ENCODE peak calls at places on chromosomes 3 and 15, in five cellular contexts. U is fibroblast of lung, J is glutamatergic neuron, R is RWPE1, H is sigmoid colon. M is an unnamed sample.

GRCh38 chr15:101167791-101168462 is 83.9 kb downstream of the CHSY1 start:
- DNase-seq in H (peak; percentile 79), U (peak; percentile 86), R (peak; percentile 87), J (no peak), M (no peak)

GRCh38 chr3:145900056-145900829 is 260.7 kb downstream of the PLOD2 start:
- DNase-seq in J (peak; percentile 42), H (no peak), U (no peak), R (no peak), M (no peak)

GRCh38 chr3:24958910-24959447 is 464.3 kb upstream of the THRB start:
- DNase-seq in U (no peak), H (no peak), R (no peak), J (no peak), M (no peak)

GRCh38 chr3:109874900-109875735 is 537.8 kb upstream of the DPPA4 start:
- DNase-seq in R (peak; percentile 22), J (no peak), U (no peak), H (no peak), M (no peak)

GRCh38 chr15:49406352-49407118 is 16.5 kb upstream of the FGF7 start:
- DNase-seq in H (peak; percentile 58), U (no peak), R (no peak), J (no peak), M (no peak)

GRCh38 chr3:126124148-126124868 is 40.4 kb upstream of the SLC41A3 start:
- DNase-seq in U (no peak), H (peak; percentile 42), R (no peak), J (no peak), M (peak; percentile 4)

GRCh38 chr15:31136016-31136415 is 34.5 kb upstream of the TRPM1 start:
- DNase-seq in R (no peak), U (no peak), J (no peak), H (no peak), M (peak; percentile 15)

GRCh38 chr3:26118165-26118564 is 328.3 kb downstream of the OXSM start:
- DNase-seq in U (no peak), J (no peak), H (no peak), R (no peak), M (peak; percentile 18)

DNA sequence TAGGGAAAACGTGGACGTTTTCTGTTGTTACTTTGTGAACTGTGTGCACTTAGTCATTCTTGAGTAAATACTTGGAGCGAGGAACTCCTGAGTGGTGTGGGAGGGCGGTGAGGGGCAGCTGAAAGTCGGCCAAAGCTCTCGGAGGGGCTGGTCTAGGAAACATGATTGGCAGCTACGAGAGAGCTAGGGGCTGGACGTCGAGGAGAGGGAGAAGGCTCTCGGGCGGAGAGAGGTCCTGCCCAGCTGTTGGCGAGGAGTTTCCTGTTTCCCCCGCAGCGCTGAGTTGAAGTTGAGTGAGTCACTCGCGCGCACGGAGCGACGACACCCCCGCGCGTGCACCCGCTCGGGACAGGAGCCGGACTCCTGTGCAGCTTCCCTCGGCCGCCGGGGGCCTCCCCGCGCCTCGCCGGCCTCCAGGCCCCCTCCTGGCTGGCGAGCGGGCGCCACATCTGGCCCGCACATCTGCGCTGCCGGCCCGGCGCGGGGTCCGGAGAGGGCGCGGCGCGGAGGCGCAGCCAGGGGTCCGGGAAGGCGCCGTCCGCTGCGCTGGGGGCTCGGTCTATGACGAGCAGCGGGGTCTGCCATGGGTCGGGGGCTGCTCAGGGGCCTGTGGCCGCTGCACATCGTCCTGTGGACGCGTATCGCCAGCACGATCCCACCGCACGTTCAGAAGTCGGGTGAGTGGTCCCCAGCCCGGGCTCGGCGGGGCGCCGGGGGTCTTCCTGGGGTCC is at the start of gene TGFBR2:
- DNase-seq in U (peak; percentile 99), R (peak; percentile 91), J (peak; percentile 54), H (peak; percentile 99), M (peak; percentile 38)
- TF ChIP-seq CTCF in U (no peak), R (peak; percentile 31), J (no peak), H (no peak), M (peak; percentile 1)

GRCh38 chr15:40441736-40442531 is 1.2 kb downstream of the BAHD1 start:
- DNase-seq in U (no peak), R (no peak), H (no peak), J (peak; percentile 65), M (peak; percentile 39)

GRCh38 chr15:40443255-40443654 is 2.5 kb downstream of the BAHD1 start:
- DNase-seq in H (no peak), U (no peak), J (no peak), R (no peak), M (no peak)

GRCh38 chr15:40439461-40440299 is 1.1 kb upstream of the BAHD1 start:
- DNase-seq in R (no peak), J (peak; percentile 50), H (no peak), U (no peak), M (peak; percentile 50)

GRCh38 chr15:40440300-40441011 is at the start of gene BAHD1:
- DNase-seq in H (peak; percentile 98), J (peak; percentile 99), U (peak; percentile 93), R (peak; percentile 100), M (peak; percentile 99)

DNA sequence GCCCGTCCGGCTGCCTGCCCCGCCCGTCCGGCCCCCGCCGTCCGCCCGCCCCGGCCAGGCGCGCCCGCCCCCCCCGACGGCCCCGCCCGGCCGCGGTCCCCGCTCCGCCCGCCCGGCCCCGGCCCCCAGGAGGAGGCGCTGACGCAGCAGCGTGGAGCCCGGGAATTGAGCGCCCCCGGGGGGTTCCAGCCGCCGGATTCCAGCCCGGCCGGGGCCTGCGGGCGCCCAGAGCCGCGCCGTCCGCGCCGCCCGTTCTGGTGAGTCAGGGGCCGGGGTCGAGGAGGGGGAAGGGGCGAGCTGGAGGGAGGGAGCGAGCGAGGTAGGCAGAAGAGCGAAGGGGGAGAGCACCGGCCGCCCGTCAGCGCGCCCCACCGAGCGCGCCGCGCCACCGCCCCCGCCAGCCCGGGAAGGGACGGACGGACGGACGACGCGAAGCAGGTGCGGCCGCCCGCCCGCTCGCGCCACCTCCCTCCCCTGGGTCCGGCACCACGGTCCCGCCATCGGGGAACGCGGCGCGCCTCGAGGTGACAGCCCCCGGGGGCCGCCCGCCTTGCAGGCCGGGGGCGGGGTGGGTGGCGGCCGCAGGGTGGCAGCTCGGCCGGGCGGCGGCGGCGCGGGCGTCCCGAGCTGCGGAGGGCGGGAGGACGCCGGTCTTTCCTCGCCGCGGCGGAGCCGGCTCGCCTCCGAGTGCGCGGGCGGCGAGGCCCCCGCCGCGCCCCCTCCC is 421 bp downstream of the BAHD1 start:
- DNase-seq in H (no peak), J (peak; percentile 77), R (no peak), U (no peak), M (no peak)
- TF ChIP-seq CTCF in H (no peak), J (no peak), R (peak; percentile 65), U (no peak), M (no peak)

GRCh38 chr3:162492446-162493081 is 996.0 kb downstream of the OTOL1 start:
- DNase-seq in R (peak; percentile 1), H (no peak), J (no peak), U (peak; percentile 34), M (no peak)

GRCh38 chr3:162491957-162492356 is 995.3 kb downstream of the OTOL1 start:
- DNase-seq in U (peak; percentile 23), R (no peak), J (no peak), H (no peak), M (no peak)

GRCh38 chr3:162487138-162487537 is 990.5 kb downstream of the OTOL1 start:
- DNase-seq in H (no peak), J (no peak), U (no peak), R (no peak), M (no peak)

DNA sequence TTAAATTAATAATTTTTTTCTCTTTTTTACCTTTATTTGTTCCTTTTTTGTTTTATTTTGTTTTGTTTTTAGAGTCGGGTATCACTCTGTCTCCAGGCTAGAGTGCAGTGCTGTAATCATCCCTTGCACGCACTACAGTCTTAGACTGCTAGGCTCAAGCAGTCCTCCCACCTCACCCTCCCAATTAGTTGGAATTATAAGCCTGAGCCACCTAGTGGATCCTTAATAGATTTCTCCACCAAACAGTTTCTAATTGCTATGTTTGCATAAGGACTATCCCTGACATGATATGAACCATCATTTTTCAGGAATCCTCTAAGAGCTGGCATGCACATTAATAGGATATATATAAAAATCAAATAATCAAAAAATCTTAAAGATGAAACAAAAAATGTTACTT is 993.2 kb downstream of the OTOL1 start:
- DNase-seq in J (no peak), R (no peak), U (no peak), H (no peak), M (no peak)
- TF ChIP-seq CTCF in J (no peak), R (no peak), U (no peak), H (no peak), M (no peak)

DNA sequence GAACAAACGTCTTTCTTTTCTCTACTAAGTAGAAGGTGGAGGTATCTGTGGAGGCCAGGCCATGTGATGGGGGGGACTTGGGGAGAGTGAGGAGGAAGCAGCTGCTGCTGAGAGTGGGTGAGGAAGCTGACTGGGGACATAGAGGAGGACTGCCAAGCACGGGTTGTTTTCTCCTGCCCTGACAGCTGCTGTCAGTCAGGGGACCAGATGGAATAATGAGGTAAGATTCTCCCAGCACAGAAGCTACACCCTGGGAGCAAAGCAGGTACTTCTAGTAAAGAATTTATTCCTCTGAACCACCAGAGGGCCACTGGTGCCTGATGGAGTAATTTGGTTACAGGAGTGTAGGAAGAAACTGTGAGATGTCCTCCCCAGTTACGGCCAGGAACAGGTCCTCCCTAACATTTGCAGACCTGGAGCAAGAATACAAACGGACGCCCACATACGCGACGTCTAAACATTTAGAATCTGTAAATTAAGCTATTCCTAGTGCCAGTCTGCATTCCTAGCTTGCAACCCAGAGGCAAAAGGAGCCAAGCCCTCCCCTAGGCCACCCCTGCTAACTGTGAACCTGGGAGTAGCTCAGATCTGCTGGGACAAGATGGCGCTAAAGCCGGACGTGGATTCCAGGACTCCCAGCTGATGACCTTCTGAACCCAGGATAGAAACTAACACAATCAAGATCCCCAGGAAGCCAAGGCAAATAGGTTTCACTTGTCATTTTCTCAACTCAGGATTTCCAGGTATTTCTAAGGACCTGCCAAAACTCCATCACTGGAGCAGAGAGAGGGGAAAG is 14.8 kb downstream of the CRYGS start:
- DNase-seq in J (no peak), R (no peak), U (no peak), H (no peak), M (peak; percentile 36)
- TF ChIP-seq CTCF in J (peak; percentile 19), R (no peak), U (no peak), H (no peak), M (peak; percentile 22)

GRCh38 chr3:12194669-12195161 is 36.0 kb upstream of the TIMP4 start:
- DNase-seq in R (peak; percentile 36), U (peak; percentile 87), H (no peak), J (no peak), M (peak; percentile 20)
- TF ChIP-seq CTCF in R (no peak), U (peak; percentile 15), H (no peak), J (no peak), M (peak; percentile 70)